ENCODE peak calls at places on chromosomes 4 and X, in six cellular contexts. P, V, M, O, E and D are unnamed samples.

GRCh38 chr4:101355246-101355645 is 7.9 kb upstream of the PPP3CA start:
- DNase-seq in P (no peak), V (no peak), M (no peak), O (no peak), E (no peak), D (no peak)

GRCh38 chr4:20520901-20521300 is 179.4 kb upstream of the PACRGL start:
- DNase-seq in P (no peak), V (no peak), M (no peak), O (peak; percentile 41), E (no peak), D (no peak)

GRCh38 chrX:54076903-54077302 is 32.6 kb upstream of the PHF8 start:
- DNase-seq in P (no peak), V (peak; percentile 9), M (no peak), O (no peak), E (no peak), D (peak; percentile 28)

GRCh38 chr4:123170843-123171242 is 225.8 kb upstream of the SPRY1 start:
- DNase-seq in P (no peak), V (no peak), M (no peak), O (no peak), E (no peak), D (no peak)

GRCh38 chr4:54971474-54971950 is 153.9 kb downstream of the KDR start:
- DNase-seq in P (no peak), V (peak; percentile 29), M (peak; percentile 18), O (peak; percentile 77), E (peak; percentile 37), D (peak; percentile 62)

GRCh38 chr4:185082549-185082948 is 60.5 kb upstream of the SLC25A4 start:
- DNase-seq in P (no peak), V (no peak), M (no peak), O (no peak), E (no peak), D (no peak)

GRCh38 chrX:141405878-141406492 is 163.7 kb upstream of the SPANXC start:
- DNase-seq in P (no peak), V (peak; percentile 97), M (no peak), O (no peak), E (no peak), D (no peak)

GRCh38 chr4:68162196-68162595 is 32.5 kb upstream of the TMPRSS11F start:
- DNase-seq in P (no peak), V (no peak), M (no peak), O (no peak), E (no peak), D (no peak)

GRCh38 chr4:93199492-93199891 is 629.1 kb upstream of the ATOH1 start:
- DNase-seq in P (no peak), V (peak; percentile 42), M (peak; percentile 41), O (peak; percentile 54), E (no peak), D (peak; percentile 36)

GRCh38 chr4:102321260-102321991 is 23.9 kb downstream of the SLC39A8 start:
- DNase-seq in P (peak; percentile 63), V (no peak), M (no peak), O (no peak), E (no peak), D (peak; percentile 44)

GRCh38 chr4:40309250-40309774 is 25.8 kb upstream of the CHRNA9 start:
- DNase-seq in P (peak; percentile 92), V (peak; percentile 87), M (peak; percentile 64), O (peak; percentile 86), E (peak; percentile 77), D (peak; percentile 91)

GRCh38 chr4:3121110-3121509 is 46.6 kb downstream of the HTT start:
- DNase-seq in P (no peak), V (no peak), M (no peak), O (no peak), E (no peak), D (no peak)

GRCh38 chrX:40688976-40689375 is 41.6 kb upstream of the CXorf38 start:
- DNase-seq in P (no peak), V (no peak), M (no peak), O (no peak), E (no peak), D (no peak)

GRCh38 chr4:38162240-38162784 is 202.1 kb downstream of the PTTG2 start:
- DNase-seq in P (no peak), V (peak; percentile 76), M (peak; percentile 96), O (peak; percentile 88), E (no peak), D (no peak)

GRCh38 chr4:138405934-138406567 is 163.9 kb upstream of the SLC7A11 start:
- DNase-seq in P (peak; percentile 42), V (no peak), M (no peak), O (no peak), E (no peak), D (peak; percentile 92)

GRCh38 chrX:29553542-29553941 is 661.8 kb upstream of the MAGEB2 start:
- DNase-seq in P (no peak), V (no peak), M (no peak), O (no peak), E (no peak), D (no peak)

GRCh38 chr4:189785257-189785656 is 155.4 kb upstream of the FRG1 start:
- DNase-seq in P (no peak), V (no peak), M (no peak), O (no peak), E (no peak), D (no peak)

GRCh38 chrX:619812-620493 is 10.6 kb upstream of the SHOX start:
- DNase-seq in P (no peak), V (no peak), M (no peak), O (no peak), E (no peak), D (no peak)

GRCh38 chrX:24012266-24012665 is 14.7 kb downstream of the KLHL15 start:
- DNase-seq in P (no peak), V (no peak), M (no peak), O (no peak), E (no peak), D (no peak)

GRCh38 chrX:67674741-67675140 is 130.9 kb downstream of the AR start:
- DNase-seq in P (no peak), V (no peak), M (no peak), O (no peak), E (no peak), D (no peak)

GRCh38 chrX:40140706-40141499 is 43.1 kb upstream of the BCOR start:
- DNase-seq in P (no peak), V (no peak), M (peak; percentile 56), O (no peak), E (no peak), D (no peak)

GRCh38 chrX:154596290-154596929 is 11.5 kb downstream of the CTAG1A start:
- DNase-seq in P (no peak), V (no peak), M (no peak), O (no peak), E (no peak), D (peak; percentile 63)

GRCh38 chr4:103425406-103425805 is 227.3 kb upstream of the CENPE start:
- DNase-seq in P (no peak), V (no peak), M (peak; percentile 4), O (no peak), E (no peak), D (no peak)

GRCh38 chr4:56048621-56049427 is 100.1 kb downstream of the CEP135 start:
- DNase-seq in P (peak; percentile 2), V (peak; percentile 45), M (no peak), O (peak; percentile 46), E (peak; percentile 67), D (peak; percentile 74)

GRCh38 chr4:25234390-25235367 is 846 bp downstream of the PI4K2B start:
- DNase-seq in P (peak; percentile 78), V (peak; percentile 75), M (peak; percentile 89), O (peak; percentile 92), E (peak; percentile 19), D (peak; percentile 90)

GRCh38 chr4:147769386-147769785 is 37.5 kb downstream of the ARHGAP10 start:
- DNase-seq in P (no peak), V (no peak), M (no peak), O (no peak), E (no peak), D (no peak)

GRCh38 chr4:147768113-147768512 is 36.2 kb downstream of the ARHGAP10 start:
- DNase-seq in P (no peak), V (peak; percentile 25), M (no peak), O (peak; percentile 95), E (no peak), D (peak; percentile 20)

GRCh38 chr4:147760695-147761094 is 28.8 kb downstream of the ARHGAP10 start:
- DNase-seq in P (no peak), V (no peak), M (no peak), O (no peak), E (no peak), D (no peak)

GRCh38 chr4:147761218-147761883 is 29.5 kb downstream of the ARHGAP10 start:
- DNase-seq in P (no peak), V (no peak), M (no peak), O (no peak), E (no peak), D (no peak)

DNA sequence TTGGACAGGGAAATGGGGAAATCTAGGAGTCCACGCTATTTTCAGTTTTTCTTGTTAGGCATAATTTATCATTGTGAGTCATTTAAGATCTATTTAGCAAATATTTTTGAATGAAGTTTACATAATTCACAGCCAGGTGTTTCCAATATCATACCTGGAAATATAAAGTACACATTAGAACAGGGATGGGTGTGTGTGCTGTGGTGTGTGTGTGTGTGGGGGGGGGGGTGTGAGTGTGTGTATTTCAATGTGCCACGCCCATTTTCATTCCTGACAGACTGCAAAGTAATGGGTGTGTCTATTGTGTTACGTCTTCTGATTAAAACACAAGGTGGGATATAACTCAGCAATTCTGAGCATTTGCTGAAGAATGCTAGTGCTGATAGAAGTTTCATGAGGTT is 33.2 kb downstream of the ARHGAP10 start:
- DNase-seq in P (no peak), V (no peak), M (no peak), O (no peak), E (no peak), D (no peak)
- TF ChIP-seq MYC in P (no peak), V (no peak), M (no peak), O (no peak), E (no peak), D (no peak)

GRCh38 chr4:140834866-140835495 is 78.8 kb upstream of the TBC1D9 start:
- DNase-seq in P (no peak), V (no peak), M (no peak), O (no peak), E (no peak), D (no peak)
- TF ChIP-seq MAX in P (no peak), V (no peak), M (no peak), O (no peak), E (no peak), D (no peak)

GRCh38 chr4:48343531-48343930 is 2.2 kb downstream of the SLAIN2 start:
- DNase-seq in P (no peak), V (no peak), M (no peak), O (no peak), E (no peak), D (no peak)
- H3K4me3 ChIP-seq in P (peak overlapping the region; percentile 94), V (no peak overlapping the region), M (peak overlapping the region; percentile 91), O (peak overlapping the region; percentile 79), E (peak overlapping the region; percentile 88), D (peak overlapping the region; percentile 92)

GRCh38 chr4:13875160-13875559 is 247.6 kb upstream of the BOD1L1 start:
- DNase-seq in P (no peak), V (no peak), M (no peak), O (no peak), E (no peak), D (no peak)

GRCh38 chr4:13866881-13867280 is 239.4 kb upstream of the BOD1L1 start:
- DNase-seq in P (no peak), V (no peak), M (no peak), O (no peak), E (no peak), D (no peak)

GRCh38 chr4:13876151-13876550 is 248.6 kb upstream of the BOD1L1 start:
- DNase-seq in P (no peak), V (no peak), M (no peak), O (no peak), E (no peak), D (no peak)

GRCh38 chr4:13876940-13877339 is 249.4 kb upstream of the BOD1L1 start:
- DNase-seq in P (no peak), V (no peak), M (no peak), O (no peak), E (no peak), D (no peak)

GRCh38 chr4:13872145-13872544 is 244.6 kb upstream of the BOD1L1 start:
- DNase-seq in P (no peak), V (no peak), M (no peak), O (no peak), E (no peak), D (no peak)
- TF ChIP-seq MYC in P (no peak), V (no peak), M (no peak), O (no peak), E (no peak), D (no peak)